ENCODE peak calls at places on chromosome 17, in four cellular contexts. One of them, this sample, is unnamed.

GRCh38 chr17:49510059-49510719 is 15.1 kb downstream of the NGFR start:
- DNase-seq in CD8-positive, alpha-beta T cell: no peak
- DNase-seq in choroid plexus epithelial cell: no peak
- DNase-seq in ascending aorta: no peak
- DNase-seq in this sample: no peak

GRCh38 chr17:8825802-8826201 is 26.6 kb upstream of the MFSD6L start:
- DNase-seq in CD8-positive, alpha-beta T cell: no peak
- DNase-seq in choroid plexus epithelial cell: no peak
- DNase-seq in ascending aorta: peak; percentile 4
- DNase-seq in this sample: no peak

GRCh38 chr17:6482105-6482455 is 37.8 kb downstream of the PIMREG start:
- DNase-seq in CD8-positive, alpha-beta T cell: no peak
- DNase-seq in choroid plexus epithelial cell: no peak
- DNase-seq in ascending aorta: no peak
- DNase-seq in this sample: no peak

GRCh38 chr17:27945333-27945616 is 52.1 kb upstream of the LYRM9 start:
- DNase-seq in CD8-positive, alpha-beta T cell: no peak
- DNase-seq in choroid plexus epithelial cell: no peak
- DNase-seq in ascending aorta: no peak
- DNase-seq in this sample: no peak

GRCh38 chr17:3801043-3801746 is at the start of gene ITGAE:
- DNase-seq in CD8-positive, alpha-beta T cell: no peak
- DNase-seq in choroid plexus epithelial cell: no peak
- DNase-seq in ascending aorta: no peak
- DNase-seq in this sample: no peak

GRCh38 chr17:61294777-61295176 is 104.9 kb upstream of the TBX2 start:
- DNase-seq in CD8-positive, alpha-beta T cell: no peak
- DNase-seq in choroid plexus epithelial cell: peak; percentile 49
- DNase-seq in ascending aorta: no peak
- DNase-seq in this sample: no peak

GRCh38 chr17:5508855-5509254 is 22.5 kb downstream of the MIS12 start:
- DNase-seq in CD8-positive, alpha-beta T cell: no peak
- DNase-seq in choroid plexus epithelial cell: peak; percentile 86
- DNase-seq in ascending aorta: no peak
- DNase-seq in this sample: no peak

GRCh38 chr17:43389022-43389947 is 9.5 kb upstream of the ARL4D start:
- DNase-seq in CD8-positive, alpha-beta T cell: peak; percentile 73
- DNase-seq in choroid plexus epithelial cell: peak; percentile 87
- DNase-seq in ascending aorta: peak; percentile 91
- DNase-seq in this sample: peak; percentile 91

GRCh38 chr17:4449736-4450135 is 16.0 kb downstream of the SPNS3 start:
- DNase-seq in CD8-positive, alpha-beta T cell: no peak
- DNase-seq in choroid plexus epithelial cell: no peak
- DNase-seq in ascending aorta: no peak
- DNase-seq in this sample: peak; percentile 79

GRCh38 chr17:10668771-10669170 is 11.7 kb upstream of the MYH3 start:
- DNase-seq in CD8-positive, alpha-beta T cell: no peak
- DNase-seq in choroid plexus epithelial cell: peak; percentile 13
- DNase-seq in ascending aorta: no peak
- DNase-seq in this sample: no peak

GRCh38 chr17:61235001-61235820 is 164.4 kb upstream of the TBX2 start:
- DNase-seq in CD8-positive, alpha-beta T cell: no peak
- DNase-seq in choroid plexus epithelial cell: no peak
- DNase-seq in ascending aorta: no peak
- DNase-seq in this sample: no peak

GRCh38 chr17:288802-289356 is 63.7 kb downstream of the RPH3AL start:
- DNase-seq in CD8-positive, alpha-beta T cell: no peak
- DNase-seq in choroid plexus epithelial cell: no peak
- DNase-seq in ascending aorta: peak; percentile 38
- DNase-seq in this sample: peak; percentile 15

GRCh38 chr17:40461774-40462342 is 18.6 kb downstream of the IGFBP4 start:
- DNase-seq in CD8-positive, alpha-beta T cell: no peak
- DNase-seq in choroid plexus epithelial cell: no peak
- DNase-seq in ascending aorta: no peak
- DNase-seq in this sample: no peak

GRCh38 chr17:82876602-82877391 is 37.0 kb upstream of the ZNF750 start:
- DNase-seq in CD8-positive, alpha-beta T cell: no peak
- DNase-seq in choroid plexus epithelial cell: peak; percentile 88
- DNase-seq in ascending aorta: peak; percentile 87
- DNase-seq in this sample: peak; percentile 87

GRCh38 chr17:29870836-29871430 is 59.1 kb downstream of the SSH2 start:
- DNase-seq in CD8-positive, alpha-beta T cell: no peak
- DNase-seq in choroid plexus epithelial cell: peak; percentile 43
- DNase-seq in ascending aorta: no peak
- DNase-seq in this sample: no peak

GRCh38 chr17:80586464-80587228 is 42.0 kb downstream of the RPTOR start:
- DNase-seq in CD8-positive, alpha-beta T cell: no peak
- DNase-seq in choroid plexus epithelial cell: peak; percentile 99
- DNase-seq in ascending aorta: no peak
- DNase-seq in this sample: peak; percentile 46

GRCh38 chr17:82012482-82013295 is 10.0 kb downstream of the CENPX start:
- DNase-seq in CD8-positive, alpha-beta T cell: no peak
- DNase-seq in choroid plexus epithelial cell: no peak
- DNase-seq in ascending aorta: no peak
- DNase-seq in this sample: no peak

GRCh38 chr17:34458266-34458665 is 95.2 kb upstream of the CCL1 start:
- DNase-seq in CD8-positive, alpha-beta T cell: no peak
- DNase-seq in choroid plexus epithelial cell: no peak
- DNase-seq in ascending aorta: no peak
- DNase-seq in this sample: no peak

GRCh38 chr17:66337268-66337667 is 34.9 kb downstream of the PRKCA start:
- DNase-seq in CD8-positive, alpha-beta T cell: no peak
- DNase-seq in choroid plexus epithelial cell: no peak
- DNase-seq in ascending aorta: no peak
- DNase-seq in this sample: no peak

GRCh38 chr17:37726891-37727780 is 17.7 kb downstream of the HNF1B start:
- DNase-seq in CD8-positive, alpha-beta T cell: no peak
- DNase-seq in choroid plexus epithelial cell: no peak
- DNase-seq in ascending aorta: no peak
- DNase-seq in this sample: no peak

GRCh38 chr17:68906638-68907037 is 48.6 kb downstream of the ABCA8 start:
- DNase-seq in CD8-positive, alpha-beta T cell: no peak
- DNase-seq in choroid plexus epithelial cell: peak; percentile 68
- DNase-seq in ascending aorta: no peak
- DNase-seq in this sample: no peak

GRCh38 chr17:56653877-56654276 is 60.4 kb downstream of the NOG start:
- DNase-seq in CD8-positive, alpha-beta T cell: peak; percentile 17
- DNase-seq in choroid plexus epithelial cell: peak; percentile 55
- DNase-seq in ascending aorta: no peak
- DNase-seq in this sample: no peak

GRCh38 chr17:82957961-82958491 is 118.2 kb upstream of the ZNF750 start:
- DNase-seq in CD8-positive, alpha-beta T cell: no peak
- DNase-seq in choroid plexus epithelial cell: no peak
- DNase-seq in ascending aorta: no peak
- DNase-seq in this sample: peak; percentile 26

GRCh38 chr17:17300624-17301568 is 2.3 kb upstream of the NT5M start:
- DNase-seq in CD8-positive, alpha-beta T cell: no peak
- DNase-seq in choroid plexus epithelial cell: peak; percentile 53
- DNase-seq in ascending aorta: peak; percentile 79
- DNase-seq in this sample: peak; percentile 52

GRCh38 chr17:81519284-81520020 is 6.9 kb upstream of the ACTG1 start:
- DNase-seq in CD8-positive, alpha-beta T cell: peak; percentile 37
- DNase-seq in choroid plexus epithelial cell: no peak
- DNase-seq in ascending aorta: peak; percentile 77
- DNase-seq in this sample: peak; percentile 72

GRCh38 chr17:73560661-73561060 is 83.6 kb downstream of the SDK2 start:
- DNase-seq in CD8-positive, alpha-beta T cell: no peak
- DNase-seq in choroid plexus epithelial cell: peak; percentile 4
- DNase-seq in ascending aorta: no peak
- DNase-seq in this sample: no peak

GRCh38 chr17:81966343-81967243 is 5.6 kb upstream of the NOTUM start:
- DNase-seq in CD8-positive, alpha-beta T cell: no peak
- DNase-seq in choroid plexus epithelial cell: peak; percentile 26
- DNase-seq in ascending aorta: no peak
- DNase-seq in this sample: no peak

GRCh38 chr17:63984651-63985386 is 12.1 kb upstream of the SCN4A start:
- DNase-seq in CD8-positive, alpha-beta T cell: no peak
- DNase-seq in choroid plexus epithelial cell: peak; percentile 94
- DNase-seq in ascending aorta: peak; percentile 85
- DNase-seq in this sample: no peak

GRCh38 chr17:50830994-50831393 is 4.4 kb upstream of the WFIKKN2 start:
- DNase-seq in CD8-positive, alpha-beta T cell: no peak
- DNase-seq in choroid plexus epithelial cell: peak; percentile 64
- DNase-seq in ascending aorta: no peak
- DNase-seq in this sample: no peak

GRCh38 chr17:64500923-64501765 is 4.3 kb upstream of the POLG2 start:
- DNase-seq in CD8-positive, alpha-beta T cell: no peak
- DNase-seq in choroid plexus epithelial cell: no peak
- DNase-seq in ascending aorta: no peak
- DNase-seq in this sample: no peak

GRCh38 chr17:28716740-28717577 is 709 bp downstream of the RAB34 start:
- DNase-seq in CD8-positive, alpha-beta T cell: no peak
- DNase-seq in choroid plexus epithelial cell: peak; percentile 46
- DNase-seq in ascending aorta: peak; percentile 73
- DNase-seq in this sample: peak; percentile 84

GRCh38 chr17:76706817-76707216 is 3.9 kb downstream of the MXRA7 start:
- DNase-seq in CD8-positive, alpha-beta T cell: no peak
- DNase-seq in choroid plexus epithelial cell: no peak
- DNase-seq in ascending aorta: no peak
- DNase-seq in this sample: no peak
- H3K4me3 ChIP-seq in CD8-positive, alpha-beta T cell: no peak overlapping the region
- H3K4me3 ChIP-seq in choroid plexus epithelial cell: no peak overlapping the region
- H3K4me3 ChIP-seq in ascending aorta: no peak overlapping the region
- H3K4me3 ChIP-seq in this sample: no peak overlapping the region

GRCh38 chr17:46817151-46817900 is 1.2 kb downstream of the WNT3 start:
- DNase-seq in CD8-positive, alpha-beta T cell: no peak
- DNase-seq in choroid plexus epithelial cell: no peak
- DNase-seq in ascending aorta: no peak
- DNase-seq in this sample: no peak
- TF ChIP-seq CTCF in CD8-positive, alpha-beta T cell: no peak
- TF ChIP-seq CTCF in choroid plexus epithelial cell: no peak
- TF ChIP-seq CTCF in ascending aorta: no peak
- TF ChIP-seq CTCF in this sample: no peak

DNA sequence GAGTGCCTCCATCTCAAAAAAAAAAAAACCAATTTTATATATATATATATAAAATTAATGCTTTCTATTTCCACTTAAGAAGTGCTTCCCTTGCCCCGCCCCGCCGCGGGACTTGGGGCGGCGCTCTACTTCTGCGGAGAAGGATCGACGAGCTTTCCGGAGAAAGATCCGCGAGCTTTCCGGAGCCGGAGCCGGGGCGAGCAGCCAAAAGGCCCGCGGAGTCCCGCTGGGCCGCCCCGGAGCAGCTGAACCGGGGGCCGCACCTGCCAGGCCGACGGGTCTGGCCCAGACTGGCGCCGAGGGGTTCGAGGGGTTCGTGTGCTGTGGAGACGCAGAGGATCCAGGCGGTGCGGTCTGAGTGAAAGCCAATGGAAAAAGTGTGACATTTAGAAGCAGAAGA is 50.7 kb downstream of the TBC1D26 start:
- DNase-seq in CD8-positive, alpha-beta T cell: no peak
- DNase-seq in choroid plexus epithelial cell: peak; percentile 74
- DNase-seq in ascending aorta: no peak
- DNase-seq in this sample: peak; percentile 86
- H3K4me3 ChIP-seq in CD8-positive, alpha-beta T cell: no peak overlapping the region
- H3K4me3 ChIP-seq in choroid plexus epithelial cell: peak overlapping the region; percentile 51
- H3K4me3 ChIP-seq in ascending aorta: peak overlapping the region; percentile 58
- H3K4me3 ChIP-seq in this sample: peak overlapping the region; percentile 27

GRCh38 chr17:47941246-47941997 is at the start of gene PNPO:
- DNase-seq in CD8-positive, alpha-beta T cell: peak; percentile 82
- DNase-seq in choroid plexus epithelial cell: peak; percentile 99
- DNase-seq in ascending aorta: peak; percentile 98
- DNase-seq in this sample: peak; percentile 95
- TF ChIP-seq CTCF in CD8-positive, alpha-beta T cell: no peak
- TF ChIP-seq CTCF in choroid plexus epithelial cell: no peak
- TF ChIP-seq CTCF in ascending aorta: no peak
- TF ChIP-seq CTCF in this sample: no peak

This sample was measured in left lung.